ENCODE peak calls at places on chromosome 12, in five cellular contexts. H is lung, V is GM06990, Q is neural progenitor cell, G is AG04449. U is an unnamed sample.

GRCh38 chr12:94980577-94980976 is 22.9 kb downstream of the NDUFA12 start:
- DNase-seq in G (no peak), H (no peak), Q (no peak), V (no peak), U (peak)

GRCh38 chr12:15584366-15585041 is 204.7 kb downstream of the EPS8 start:
- DNase-seq in H (no peak), V (no peak), G (peak), Q (peak), U (peak)

GRCh38 chr12:92068441-92068840 is 77.2 kb downstream of the BTG1 start:
- DNase-seq in V (no peak), G (no peak), H (no peak), Q (no peak), U (peak)

GRCh38 chr12:81332054-81332453 is 254.2 kb downstream of the ACSS3 start:
- DNase-seq in V (no peak), H (no peak), Q (no peak), G (no peak), U (no peak)

GRCh38 chr12:90149453-90149852 is 440.8 kb upstream of the ATP2B1 start:
- DNase-seq in G (no peak), H (no peak), V (no peak), Q (no peak), U (no peak)

GRCh38 chr12:2904260-2904659 is 13.6 kb downstream of the TULP3 start:
- DNase-seq in Q (no peak), G (no peak), V (no peak), H (no peak), U (no peak)

GRCh38 chr12:105740970-105741725 is 397.6 kb downstream of the NUAK1 start:
- DNase-seq in G (no peak), Q (no peak), V (no peak), H (no peak), U (no peak)

GRCh38 chr12:67649165-67650126 is 901 bp downstream of the DYRK2 start:
- DNase-seq in H (no peak), Q (peak), G (no peak), V (peak), U (peak)

GRCh38 chr12:122681814-122682213 is 21.3 kb downstream of the HCAR2 start:
- DNase-seq in G (no peak), H (peak), Q (no peak), V (no peak), U (peak)

GRCh38 chr12:131430158-131430772 is 280.6 kb upstream of the SFSWAP start:
- DNase-seq in Q (no peak), G (no peak), H (no peak), V (no peak), U (no peak)

GRCh38 chr12:106960443-106960842 is 4.7 kb downstream of the TMEM263 start:
- DNase-seq in H (no peak), G (no peak), Q (no peak), V (no peak), U (no peak)

GRCh38 chr12:109479761-109480160 is 2.3 kb downstream of the UBE3B start:
- DNase-seq in V (no peak), Q (no peak), G (no peak), H (no peak), U (no peak)

GRCh38 chr12:49227701-49228100 is 37.2 kb upstream of the TUBA1C start:
- DNase-seq in H (no peak), Q (peak), G (no peak), V (no peak), U (no peak)

GRCh38 chr12:6461401-6462233 is 8.9 kb downstream of the VAMP1 start:
- DNase-seq in H (peak), Q (no peak), G (no peak), V (peak), U (no peak)

GRCh38 chr12:66803972-66804371 is 125.1 kb upstream of the GRIP1 start:
- DNase-seq in G (no peak), Q (peak), V (no peak), H (no peak), U (no peak)

GRCh38 chr12:59710964-59711363 is 115.1 kb downstream of the SLC16A7 start:
- DNase-seq in V (no peak), Q (no peak), H (no peak), G (no peak), U (no peak)

GRCh38 chr12:131060011-131060703 is 106.5 kb downstream of the ADGRD1 start:
- DNase-seq in H (no peak), Q (no peak), V (no peak), G (no peak), U (no peak)

GRCh38 chr12:96365604-96366230 is 34.5 kb downstream of the CDK17 start:
- DNase-seq in G (no peak), H (no peak), Q (no peak), V (no peak), U (peak)

GRCh38 chr12:57888407-57889157 is 42.1 kb upstream of the CTDSP2 start:
- DNase-seq in H (peak), Q (peak), G (no peak), V (no peak), U (peak)

GRCh38 chr12:107014050-107014449 is 27.1 kb upstream of the MTERF2 start:
- DNase-seq in G (no peak), H (no peak), V (no peak), Q (no peak), U (no peak)

GRCh38 chr12:82437744-82438143 is 79.4 kb downstream of the METTL25 start:
- DNase-seq in G (no peak), V (no peak), H (no peak), Q (no peak), U (no peak)

GRCh38 chr12:111546758-111547383 is 52.2 kb downstream of the ATXN2 start:
- DNase-seq in V (no peak), H (no peak), Q (no peak), G (no peak), U (peak)

GRCh38 chr12:85147331-85147730 is 111.2 kb downstream of the LRRIQ1 start:
- DNase-seq in Q (no peak), V (no peak), G (no peak), H (no peak), U (no peak)

GRCh38 chr12:60977966-60978365 is 1282.2 kb upstream of the USP15 start:
- DNase-seq in G (no peak), H (no peak), Q (peak), V (no peak), U (no peak)
- TF ChIP-seq CTCF in G (no peak), H (no peak), Q (peak), V (no peak), U (no peak)

GRCh38 chr12:114680498-114681148 is 3.4 kb downstream of the TBX3 start:
- DNase-seq in Q (no peak), V (no peak), G (no peak), H (no peak), U (peak)

GRCh38 chr12:114682920-114683708 is 861 bp downstream of the TBX3 start:
- DNase-seq in H (no peak), G (no peak), Q (peak), V (no peak), U (peak)

GRCh38 chr12:114683709-114684097 is 272 bp downstream of the TBX3 start:
- DNase-seq in G (no peak), V (no peak), Q (no peak), H (no peak), U (no peak)

GRCh38 chr12:114681149-114681849 is 2.7 kb downstream of the TBX3 start:
- DNase-seq in H (no peak), V (no peak), Q (no peak), G (no peak), U (peak)

DNA sequence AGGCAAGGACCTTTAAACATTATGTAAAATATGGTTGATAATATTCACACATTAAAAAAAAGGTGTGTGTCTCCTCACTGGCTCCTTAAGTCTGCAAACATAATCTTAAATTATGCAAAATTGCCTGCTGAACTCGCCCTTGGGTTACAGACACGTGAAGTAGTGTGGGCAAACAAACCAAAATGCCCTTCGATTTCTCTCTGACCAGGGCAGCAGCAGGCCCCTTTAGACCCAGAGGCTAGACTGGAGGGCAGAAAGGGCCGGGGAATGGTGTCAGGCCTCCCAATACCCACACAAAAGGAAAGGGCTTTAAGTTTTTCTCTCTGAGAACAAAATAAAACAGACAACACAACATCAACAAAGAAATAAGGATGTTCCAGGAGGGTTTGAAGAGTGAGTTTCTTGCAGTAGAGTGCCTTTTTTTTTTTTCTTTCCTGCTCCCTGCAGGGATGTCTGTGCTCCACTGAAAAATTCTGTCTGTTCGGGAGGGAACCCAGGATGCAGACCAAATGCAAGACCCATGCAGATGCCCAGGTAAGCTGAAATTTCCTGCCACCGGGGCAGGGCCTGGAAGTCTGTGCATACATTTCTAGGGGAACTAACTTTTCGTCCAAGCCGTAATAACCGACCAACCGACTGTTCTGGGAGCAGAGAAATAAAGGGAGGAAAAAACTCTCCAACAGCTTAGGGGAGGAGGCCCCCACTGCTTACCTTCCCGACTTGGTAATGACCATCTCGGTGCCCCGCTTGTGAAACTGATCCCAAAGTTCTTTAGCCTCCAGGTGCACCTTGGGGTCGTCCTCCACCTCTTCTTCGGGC is 1.7 kb downstream of the TBX3 start:
- DNase-seq in H (no peak), Q (no peak), V (no peak), G (no peak), U (peak)
- H3K4me3 ChIP-seq in H (peak), Q (peak), V (no peak), G (peak), U (peak)

DNA sequence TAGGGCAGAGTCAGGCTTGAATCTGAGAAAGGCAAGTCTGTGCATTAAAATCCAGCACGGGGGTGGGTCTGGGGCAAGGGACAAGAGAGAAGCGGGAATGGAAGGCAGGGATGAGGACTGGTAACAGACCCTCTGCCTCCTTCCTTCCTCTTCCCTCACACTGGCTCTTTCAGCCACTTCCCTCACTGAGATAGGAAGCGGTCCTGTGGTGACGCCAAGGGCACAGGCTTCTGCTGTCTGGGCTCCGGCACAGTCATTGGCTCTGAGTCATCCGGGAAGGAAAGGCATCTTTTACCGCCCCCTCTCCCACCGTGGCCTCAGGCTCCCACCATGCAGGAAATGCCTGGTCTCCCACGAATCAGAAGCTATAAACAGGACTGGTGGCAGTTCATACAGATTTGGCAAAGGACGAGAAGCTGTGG is 70.2 kb downstream of the ETV6 start:
- DNase-seq in H (peak), G (peak), V (no peak), Q (no peak), U (peak)
- TF ChIP-seq CTCF in H (no peak), G (no peak), V (no peak), Q (no peak), U (no peak)

GRCh38 chr12:52278530-52278929 is 4.1 kb downstream of the KRT86 start:
- DNase-seq in V (no peak), H (no peak), G (no peak), Q (peak), U (no peak)
- H3K4me3 ChIP-seq in V (no peak), H (no peak), G (peak), Q (peak), U (peak)

GRCh38 chr12:114136656-114137055 is 170.5 kb upstream of the RBM19 start:
- DNase-seq in Q (no peak), V (no peak), H (no peak), G (no peak), U (no peak)

GRCh38 chr12:114134922-114135321 is 168.8 kb upstream of the RBM19 start:
- DNase-seq in H (no peak), V (no peak), G (no peak), Q (no peak), U (no peak)

GRCh38 chr12:114131824-114132223 is 165.7 kb upstream of the RBM19 start:
- DNase-seq in G (no peak), V (no peak), H (no peak), Q (no peak), U (no peak)
- TF ChIP-seq CTCF in G (no peak), V (no peak), H (no peak), Q (peak), U (no peak)